ENCODE peak calls at places on chromosomes 7 and 10, in ten cellular contexts. One of them, this sample, is unnamed. For H3K4me1, the result is how much of the 10 kb centered on the place peaks cover.

GRCh38 chr10:23051855-23052309 is 43.5 kb upstream of the MSRB2 start:
- DNase-seq in adrenal gland: no peak
- DNase-seq in upper lobe of left lung: no peak
- DNase-seq in IMR-90: no peak
- DNase-seq in heart left ventricle: no peak
- DNase-seq in ovary: no peak
- DNase-seq in spleen: no peak
- DNase-seq in HepG2: no peak
- DNase-seq in Peyer's patch: no peak
- DNase-seq in A549: no peak
- DNase-seq in this sample: no peak

GRCh38 chr7:13055732-13056369 is 368.4 kb downstream of the ARL4A start:
- DNase-seq in adrenal gland: no peak
- DNase-seq in upper lobe of left lung: no peak
- DNase-seq in IMR-90: no peak
- DNase-seq in heart left ventricle: no peak
- DNase-seq in ovary: no peak
- DNase-seq in spleen: no peak
- DNase-seq in HepG2: no peak
- DNase-seq in Peyer's patch: no peak
- DNase-seq in A549: no peak
- DNase-seq in this sample: no peak

GRCh38 chr10:50504389-50504788 is 119.4 kb downstream of the SGMS1 start:
- DNase-seq in adrenal gland: no peak
- DNase-seq in upper lobe of left lung: no peak
- DNase-seq in IMR-90: no peak
- DNase-seq in heart left ventricle: no peak
- DNase-seq in ovary: no peak
- DNase-seq in spleen: no peak
- DNase-seq in HepG2: no peak
- DNase-seq in Peyer's patch: no peak
- DNase-seq in A549: no peak
- DNase-seq in this sample: no peak

GRCh38 chr10:7797582-7797981 is 9.6 kb downstream of the ATP5F1C start:
- DNase-seq in adrenal gland: peak
- DNase-seq in upper lobe of left lung: no peak
- DNase-seq in IMR-90: peak
- DNase-seq in heart left ventricle: peak
- DNase-seq in ovary: peak
- DNase-seq in spleen: no peak
- DNase-seq in HepG2: no peak
- DNase-seq in Peyer's patch: no peak
- DNase-seq in A549: peak
- DNase-seq in this sample: no peak

GRCh38 chr10:84783386-84783785 is 455.0 kb downstream of the CCSER2 start:
- DNase-seq in adrenal gland: no peak
- DNase-seq in upper lobe of left lung: peak
- DNase-seq in IMR-90: no peak
- DNase-seq in heart left ventricle: no peak
- DNase-seq in ovary: no peak
- DNase-seq in spleen: no peak
- DNase-seq in HepG2: peak
- DNase-seq in Peyer's patch: no peak
- DNase-seq in A549: peak
- DNase-seq in this sample: no peak

GRCh38 chr10:93110472-93111146 is 36.9 kb downstream of the CYP26A1 start:
- DNase-seq in adrenal gland: no peak
- DNase-seq in upper lobe of left lung: no peak
- DNase-seq in IMR-90: no peak
- DNase-seq in heart left ventricle: no peak
- DNase-seq in ovary: no peak
- DNase-seq in spleen: no peak
- DNase-seq in HepG2: no peak
- DNase-seq in Peyer's patch: no peak
- DNase-seq in A549: no peak
- DNase-seq in this sample: no peak

GRCh38 chr7:47314728-47315601 is 266.9 kb downstream of the TNS3 start:
- DNase-seq in adrenal gland: peak
- DNase-seq in upper lobe of left lung: no peak
- DNase-seq in IMR-90: peak
- DNase-seq in heart left ventricle: peak
- DNase-seq in ovary: peak
- DNase-seq in spleen: no peak
- DNase-seq in HepG2: no peak
- DNase-seq in Peyer's patch: peak
- DNase-seq in A549: no peak
- DNase-seq in this sample: peak

GRCh38 chr10:29882766-29883165 is 176.6 kb downstream of the JCAD start:
- DNase-seq in adrenal gland: no peak
- DNase-seq in upper lobe of left lung: no peak
- DNase-seq in IMR-90: no peak
- DNase-seq in heart left ventricle: no peak
- DNase-seq in ovary: no peak
- DNase-seq in spleen: no peak
- DNase-seq in HepG2: no peak
- DNase-seq in Peyer's patch: no peak
- DNase-seq in A549: no peak
- DNase-seq in this sample: no peak

DNA sequence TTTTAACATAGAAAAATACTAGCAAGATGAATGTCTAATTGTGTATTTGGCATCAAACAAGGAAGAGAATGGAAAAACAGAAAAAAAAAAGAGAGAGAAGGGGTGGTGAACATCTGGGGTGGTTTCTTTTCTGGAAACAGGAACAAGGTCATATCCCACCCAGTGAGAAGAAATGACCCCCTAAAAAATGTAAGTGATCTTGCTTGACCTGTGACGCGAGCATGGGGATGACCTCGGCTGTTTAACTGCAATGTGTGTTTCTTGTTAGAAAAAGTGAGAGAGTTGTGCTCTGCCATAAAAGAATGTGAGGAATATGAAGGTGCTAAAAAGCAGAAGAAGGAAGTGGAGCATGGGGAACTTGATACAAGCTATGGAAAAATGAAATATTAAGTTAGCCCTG is 258.5 kb downstream of the AGMO start:
- DNase-seq in adrenal gland: no peak
- DNase-seq in upper lobe of left lung: no peak
- DNase-seq in IMR-90: no peak
- DNase-seq in heart left ventricle: no peak
- DNase-seq in ovary: no peak
- DNase-seq in spleen: no peak
- DNase-seq in HepG2: no peak
- DNase-seq in Peyer's patch: no peak
- DNase-seq in A549: no peak
- DNase-seq in this sample: no peak
- H3K4me1 ChIP-seq in adrenal gland: under half
- H3K4me1 ChIP-seq in upper lobe of left lung: under half
- H3K4me1 ChIP-seq in IMR-90: under half
- H3K4me1 ChIP-seq in heart left ventricle: under half
- H3K4me1 ChIP-seq in ovary: under half
- H3K4me1 ChIP-seq in spleen: under half
- H3K4me1 ChIP-seq in HepG2: under half
- H3K4me1 ChIP-seq in Peyer's patch: under half
- H3K4me1 ChIP-seq in A549: under half
- H3K4me1 ChIP-seq in this sample: under half

DNA sequence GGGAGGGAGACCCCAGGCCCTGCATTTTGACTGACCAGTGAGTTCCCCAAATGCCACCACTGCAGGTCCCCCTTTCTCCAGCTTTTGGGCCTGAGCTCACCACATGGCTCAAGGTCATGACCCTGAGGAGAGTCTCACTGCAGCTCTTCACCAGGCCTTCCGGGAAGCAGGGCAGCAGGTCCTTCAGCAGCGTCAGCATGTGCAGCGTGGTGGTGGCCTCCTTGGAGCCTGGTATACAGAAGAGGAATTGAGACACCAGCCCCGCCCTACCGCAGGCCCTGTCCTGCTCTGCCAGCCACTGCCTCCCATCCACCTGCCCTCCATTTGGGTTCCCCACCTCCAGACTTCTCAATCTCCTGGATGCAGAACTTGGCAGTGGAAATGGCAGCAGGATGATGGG is 13.0 kb downstream of the RRP12 start:
- DNase-seq in adrenal gland: peak
- DNase-seq in upper lobe of left lung: no peak
- DNase-seq in IMR-90: no peak
- DNase-seq in heart left ventricle: no peak
- DNase-seq in ovary: no peak
- DNase-seq in spleen: peak
- DNase-seq in HepG2: no peak
- DNase-seq in Peyer's patch: no peak
- DNase-seq in A549: no peak
- DNase-seq in this sample: no peak
- TF ChIP-seq POLR2A in adrenal gland: no peak
- TF ChIP-seq POLR2A in upper lobe of left lung: no peak
- TF ChIP-seq POLR2A in IMR-90: no peak
- TF ChIP-seq POLR2A in heart left ventricle: no peak
- TF ChIP-seq POLR2A in ovary: no peak
- TF ChIP-seq POLR2A in spleen: no peak
- TF ChIP-seq POLR2A in HepG2: no peak
- TF ChIP-seq POLR2A in Peyer's patch: no peak
- TF ChIP-seq POLR2A in A549: no peak
- TF ChIP-seq POLR2A in this sample: no peak

GRCh38 chr7:53218730-53219504 is 183.5 kb downstream of the POM121L12 start:
- DNase-seq in adrenal gland: no peak
- DNase-seq in upper lobe of left lung: no peak
- DNase-seq in IMR-90: no peak
- DNase-seq in heart left ventricle: peak
- DNase-seq in ovary: peak
- DNase-seq in spleen: no peak
- DNase-seq in HepG2: no peak
- DNase-seq in Peyer's patch: no peak
- DNase-seq in A549: no peak
- DNase-seq in this sample: no peak
- H3K4me3 ChIP-seq in adrenal gland: no peak
- H3K4me3 ChIP-seq in upper lobe of left lung: peak
- H3K4me3 ChIP-seq in IMR-90: no peak
- H3K4me3 ChIP-seq in heart left ventricle: peak
- H3K4me3 ChIP-seq in ovary: peak
- H3K4me3 ChIP-seq in spleen: no peak
- H3K4me3 ChIP-seq in HepG2: no peak
- H3K4me3 ChIP-seq in Peyer's patch: no peak
- H3K4me3 ChIP-seq in A549: no peak
- H3K4me3 ChIP-seq in this sample: peak

GRCh38 chr7:105350906-105351305 is 37.8 kb downstream of the SRPK2 start:
- DNase-seq in adrenal gland: no peak
- DNase-seq in upper lobe of left lung: no peak
- DNase-seq in IMR-90: no peak
- DNase-seq in heart left ventricle: no peak
- DNase-seq in ovary: no peak
- DNase-seq in spleen: no peak
- DNase-seq in HepG2: no peak
- DNase-seq in Peyer's patch: no peak
- DNase-seq in A549: no peak
- DNase-seq in this sample: no peak

GRCh38 chr7:105353752-105354328 is 34.9 kb downstream of the SRPK2 start:
- DNase-seq in adrenal gland: peak
- DNase-seq in upper lobe of left lung: peak
- DNase-seq in IMR-90: no peak
- DNase-seq in heart left ventricle: peak
- DNase-seq in ovary: peak
- DNase-seq in spleen: peak
- DNase-seq in HepG2: no peak
- DNase-seq in Peyer's patch: peak
- DNase-seq in A549: no peak
- DNase-seq in this sample: peak

GRCh38 chr7:105352018-105352612 is 36.6 kb downstream of the SRPK2 start:
- DNase-seq in adrenal gland: peak
- DNase-seq in upper lobe of left lung: peak
- DNase-seq in IMR-90: peak
- DNase-seq in heart left ventricle: peak
- DNase-seq in ovary: peak
- DNase-seq in spleen: peak
- DNase-seq in HepG2: no peak
- DNase-seq in Peyer's patch: peak
- DNase-seq in A549: no peak
- DNase-seq in this sample: peak

GRCh38 chr7:105354383-105354782 is 34.3 kb downstream of the SRPK2 start:
- DNase-seq in adrenal gland: no peak
- DNase-seq in upper lobe of left lung: no peak
- DNase-seq in IMR-90: no peak
- DNase-seq in heart left ventricle: no peak
- DNase-seq in ovary: no peak
- DNase-seq in spleen: no peak
- DNase-seq in HepG2: no peak
- DNase-seq in Peyer's patch: no peak
- DNase-seq in A549: no peak
- DNase-seq in this sample: no peak

DNA sequence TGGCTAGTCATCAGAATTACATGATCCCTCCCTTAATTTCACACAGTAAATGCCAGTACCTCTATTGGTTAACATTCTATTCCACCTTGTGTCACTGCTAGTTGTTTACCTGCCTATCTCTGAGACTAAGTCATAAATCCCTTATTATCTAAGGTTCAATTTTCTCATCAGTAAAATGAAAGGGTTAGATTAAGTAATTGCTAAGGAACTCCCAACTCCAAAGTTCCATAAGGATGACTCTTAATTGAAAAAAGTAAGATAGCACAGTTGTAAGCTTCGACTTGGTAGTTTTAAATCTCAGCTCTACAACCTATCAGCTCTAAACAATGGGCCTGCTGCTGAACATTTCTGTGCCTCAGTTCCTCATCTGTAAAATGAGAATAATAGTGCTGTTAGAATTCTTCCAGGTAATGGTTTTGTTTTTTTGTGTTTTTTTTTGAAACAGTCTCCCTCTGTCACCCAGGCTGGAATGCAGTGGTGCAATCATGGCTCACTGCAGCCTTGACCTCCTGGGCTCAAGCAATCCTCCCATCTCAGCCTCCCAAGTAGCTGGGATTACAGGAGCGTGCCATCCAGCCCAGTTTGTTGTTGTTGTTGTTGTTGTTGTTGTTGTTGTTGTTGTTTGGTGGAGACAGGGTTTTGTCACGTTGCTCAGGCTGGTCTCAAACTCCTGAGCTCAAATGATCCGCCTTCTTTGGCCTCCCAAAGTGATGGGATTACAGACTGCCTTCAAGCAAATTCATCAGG is 35.6 kb downstream of the SRPK2 start:
- DNase-seq in adrenal gland: no peak
- DNase-seq in upper lobe of left lung: no peak
- DNase-seq in IMR-90: peak
- DNase-seq in heart left ventricle: no peak
- DNase-seq in ovary: no peak
- DNase-seq in spleen: no peak
- DNase-seq in HepG2: no peak
- DNase-seq in Peyer's patch: no peak
- DNase-seq in A549: no peak
- DNase-seq in this sample: no peak
- H3K4me1 ChIP-seq in adrenal gland: under half
- H3K4me1 ChIP-seq in upper lobe of left lung: under half
- H3K4me1 ChIP-seq in IMR-90: under half
- H3K4me1 ChIP-seq in heart left ventricle: under half
- H3K4me1 ChIP-seq in ovary: under half
- H3K4me1 ChIP-seq in spleen: half or more
- H3K4me1 ChIP-seq in HepG2: under half
- H3K4me1 ChIP-seq in Peyer's patch: under half
- H3K4me1 ChIP-seq in A549: under half
- H3K4me1 ChIP-seq in this sample: under half

This sample was measured in sigmoid colon.